ENCODE peak calls at places on chromosome 13, in five cellular contexts. Q, X, D, E and I are unnamed samples.

GRCh38 chr13:102504002-102504401 is 92.8 kb upstream of the TPP2 start:
- DNase-seq in Q (no peak), X (no peak), D (no peak), E (no peak), I (no peak)

GRCh38 chr13:95604534-95604915 is 40.0 kb downstream of the DZIP1 start:
- DNase-seq in Q (no peak), X (no peak), D (no peak), E (no peak), I (no peak)

GRCh38 chr13:21033866-21034601 is 27.4 kb downstream of the LATS2 start:
- DNase-seq in Q (no peak), X (no peak), D (peak; percentile 53), E (no peak), I (no peak)

GRCh38 chr13:36000028-36000427 is 131.2 kb downstream of the DCLK1 start:
- DNase-seq in Q (no peak), X (no peak), D (no peak), E (no peak), I (no peak)

GRCh38 chr13:60922526-60923231 is 493.0 kb downstream of the PCDH20 start:
- DNase-seq in Q (no peak), X (no peak), D (no peak), E (no peak), I (no peak)

GRCh38 chr13:104571161-104571889 is 1505.1 kb upstream of the SLC10A2 start:
- DNase-seq in Q (peak; percentile 85), X (no peak), D (peak; percentile 95), E (peak; percentile 28), I (no peak)

GRCh38 chr13:50224534-50224933 is 209.3 kb downstream of the KCNRG start:
- DNase-seq in Q (peak; percentile 31), X (peak; percentile 55), D (peak; percentile 24), E (no peak), I (no peak)

GRCh38 chr13:81488021-81488420 is 1147.1 kb upstream of the SPRY2 start:
- DNase-seq in Q (peak; percentile 34), X (no peak), D (no peak), E (no peak), I (no peak)

GRCh38 chr13:20349564-20350379 is 117.7 kb upstream of the GJB6 start:
- DNase-seq in Q (no peak), X (no peak), D (no peak), E (peak; percentile 60), I (no peak)

GRCh38 chr13:91627952-91628739 is 229.7 kb downstream of the GPC5 start:
- DNase-seq in Q (no peak), X (no peak), D (no peak), E (no peak), I (no peak)

GRCh38 chr13:43229506-43229905 is 206.1 kb downstream of the DNAJC15 start:
- DNase-seq in Q (peak; percentile 64), X (no peak), D (peak; percentile 70), E (no peak), I (no peak)

GRCh38 chr13:52353116-52353718 is 52.8 kb downstream of the THSD1 start:
- DNase-seq in Q (peak; percentile 49), X (no peak), D (no peak), E (no peak), I (no peak)

GRCh38 chr13:102702965-102703720 is 8.3 kb upstream of the METTL21C start:
- DNase-seq in Q (no peak), X (no peak), D (peak; percentile 48), E (no peak), I (no peak)

GRCh38 chr13:93248627-93249047 is 22.0 kb downstream of the GPC6 start:
- DNase-seq in Q (peak; percentile 76), X (no peak), D (peak; percentile 88), E (no peak), I (no peak)

GRCh38 chr13:33194820-33195692 is 90.5 kb downstream of the STARD13 start:
- DNase-seq in Q (peak; percentile 95), X (peak; percentile 63), D (peak; percentile 97), E (no peak), I (no peak)

GRCh38 chr13:72774019-72774418 is 7.7 kb downstream of the DIS3 start:
- DNase-seq in Q (peak; percentile 35), X (no peak), D (no peak), E (no peak), I (no peak)

GRCh38 chr13:46575843-46576242 is 22.9 kb downstream of the LRCH1 start:
- DNase-seq in Q (peak; percentile 90), X (no peak), D (peak; percentile 71), E (no peak), I (no peak)

GRCh38 chr13:29917573-29918091 is 67.2 kb upstream of the UBL3 start:
- DNase-seq in Q (peak; percentile 25), X (no peak), D (peak; percentile 42), E (no peak), I (no peak)

GRCh38 chr13:42495751-42496150 is 78.2 kb upstream of the TNFSF11 start:
- DNase-seq in Q (no peak), X (no peak), D (no peak), E (no peak), I (no peak)

GRCh38 chr13:59834801-59835200 is 328.9 kb downstream of the DIAPH3 start:
- DNase-seq in Q (peak; percentile 10), X (no peak), D (peak; percentile 71), E (no peak), I (no peak)

GRCh38 chr13:31870511-31870910 is 131.2 kb downstream of the RXFP2 start:
- DNase-seq in Q (peak; percentile 6), X (no peak), D (no peak), E (no peak), I (no peak)

DNA sequence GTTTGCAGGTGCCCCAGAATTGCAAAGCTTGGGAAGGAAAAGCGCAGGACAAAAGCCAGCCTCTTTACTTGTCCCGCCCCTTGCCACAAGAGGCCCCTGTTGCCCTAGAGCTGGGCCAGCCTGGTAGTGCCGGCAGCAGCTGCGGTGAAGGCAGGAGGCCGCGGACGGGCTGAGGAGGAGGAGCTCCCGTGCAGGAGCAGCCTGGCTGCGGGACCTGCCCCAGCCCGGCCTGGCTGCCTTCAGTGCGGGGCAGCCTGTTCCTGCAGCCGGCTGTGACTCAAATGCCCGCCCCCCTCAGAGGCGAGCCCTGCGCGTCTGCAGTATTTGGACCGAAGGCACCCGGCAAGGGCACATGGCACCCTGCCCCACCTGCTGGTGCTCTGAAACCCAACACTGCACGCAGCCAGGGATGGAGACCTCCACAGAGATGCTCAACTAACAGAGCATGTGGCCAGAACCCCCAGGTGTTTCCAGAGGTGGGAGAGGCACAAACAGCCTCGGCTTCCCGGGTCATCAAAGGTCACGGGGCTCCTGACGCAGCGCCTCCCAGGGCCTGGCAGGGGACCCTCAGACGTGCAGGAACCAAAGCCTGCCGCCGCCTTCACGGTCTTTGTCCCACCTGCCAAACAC is 29.7 kb downstream of the NAXD start:
- DNase-seq in Q (peak; percentile 63), X (peak; percentile 65), D (peak; percentile 83), E (peak; percentile 60), I (no peak)
- TF ChIP-seq CTCF in Q (peak; percentile 4), X (peak; percentile 48), D (peak; percentile 66), E (peak; percentile 45), I (no peak)

GRCh38 chr13:49113526-49114286 is 106.4 kb upstream of the MLNR start:
- DNase-seq in Q (peak; percentile 68), X (no peak), D (peak; percentile 72), E (no peak), I (no peak)

GRCh38 chr13:49112782-49113525 is 107.2 kb upstream of the MLNR start:
- DNase-seq in Q (peak; percentile 16), X (no peak), D (no peak), E (no peak), I (no peak)

GRCh38 chr13:49108204-49108603 is 111.9 kb upstream of the MLNR start:
- DNase-seq in Q (no peak), X (no peak), D (no peak), E (no peak), I (no peak)

DNA sequence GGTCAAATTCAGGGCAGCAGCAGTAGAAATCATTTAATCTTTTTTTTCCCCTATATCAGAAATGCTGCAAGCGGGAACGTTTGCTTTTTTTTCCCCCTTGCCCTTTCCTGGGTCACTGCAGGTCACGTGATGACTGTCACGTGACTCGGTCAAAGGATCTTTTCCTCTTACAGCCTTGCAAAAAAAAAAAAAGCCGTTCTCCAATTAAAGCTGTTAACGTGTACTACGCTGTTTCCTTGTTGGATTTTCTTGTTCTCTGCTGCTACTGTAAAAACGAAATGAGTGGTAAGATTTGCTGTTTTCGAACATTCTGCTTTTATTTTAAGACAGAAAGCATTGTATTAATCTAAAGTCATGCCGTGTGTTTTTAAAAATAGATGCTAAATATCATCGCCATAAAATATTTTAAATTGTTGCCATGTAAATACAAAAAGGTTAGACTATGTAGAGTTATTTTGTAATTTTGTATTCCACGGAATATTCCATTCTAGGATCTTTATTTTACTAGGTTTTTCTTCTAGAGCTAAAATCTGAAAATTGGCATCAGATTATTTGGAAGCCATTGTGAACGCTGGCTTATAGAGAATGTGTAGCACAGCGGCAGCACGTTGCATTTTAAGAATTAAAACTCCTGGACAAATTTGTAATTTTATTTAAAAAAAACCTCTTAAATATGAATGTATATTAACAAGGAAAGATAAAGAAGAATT is 109.9 kb upstream of the MLNR start:
- DNase-seq in Q (peak; percentile 95), X (peak; percentile 54), D (peak; percentile 90), E (peak; percentile 82), I (peak; percentile 55)
- TF ChIP-seq CTCF in Q (no peak), X (no peak), D (no peak), E (no peak), I (no peak)

DNA sequence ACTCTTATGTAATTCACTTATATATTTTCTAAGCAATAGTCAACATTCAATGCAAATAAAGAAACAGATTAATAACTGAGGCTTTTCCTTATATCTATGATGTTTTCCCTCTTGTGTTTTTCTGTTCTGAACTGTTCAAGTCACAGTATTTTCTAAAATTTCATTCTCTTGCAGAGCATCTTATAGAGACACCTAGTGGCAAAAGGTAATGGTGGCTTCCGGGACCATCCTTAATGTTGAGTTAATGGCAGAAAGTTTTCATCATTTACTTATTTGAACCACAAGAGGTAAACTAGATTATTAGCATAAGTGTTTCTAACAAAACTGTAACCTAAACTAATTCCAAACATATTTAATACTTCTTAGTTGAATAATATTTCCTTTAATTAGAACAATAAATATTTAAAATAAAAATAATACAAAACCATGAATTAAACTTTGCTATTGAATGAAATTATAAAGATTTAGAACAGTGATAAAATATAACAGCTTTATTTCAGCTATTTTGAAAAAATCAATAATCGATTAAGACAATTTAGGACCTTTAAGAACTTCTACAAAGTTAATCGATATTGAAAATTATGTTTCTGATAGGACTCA is 1.7 kb upstream of the SLITRK5 start:
- DNase-seq in Q (peak; percentile 20), X (peak; percentile 19), D (peak; percentile 70), E (no peak), I (no peak)
- TF ChIP-seq CTCF in Q (peak; percentile 53), X (peak; percentile 55), D (peak; percentile 83), E (no peak), I (peak; percentile 86)

DNA sequence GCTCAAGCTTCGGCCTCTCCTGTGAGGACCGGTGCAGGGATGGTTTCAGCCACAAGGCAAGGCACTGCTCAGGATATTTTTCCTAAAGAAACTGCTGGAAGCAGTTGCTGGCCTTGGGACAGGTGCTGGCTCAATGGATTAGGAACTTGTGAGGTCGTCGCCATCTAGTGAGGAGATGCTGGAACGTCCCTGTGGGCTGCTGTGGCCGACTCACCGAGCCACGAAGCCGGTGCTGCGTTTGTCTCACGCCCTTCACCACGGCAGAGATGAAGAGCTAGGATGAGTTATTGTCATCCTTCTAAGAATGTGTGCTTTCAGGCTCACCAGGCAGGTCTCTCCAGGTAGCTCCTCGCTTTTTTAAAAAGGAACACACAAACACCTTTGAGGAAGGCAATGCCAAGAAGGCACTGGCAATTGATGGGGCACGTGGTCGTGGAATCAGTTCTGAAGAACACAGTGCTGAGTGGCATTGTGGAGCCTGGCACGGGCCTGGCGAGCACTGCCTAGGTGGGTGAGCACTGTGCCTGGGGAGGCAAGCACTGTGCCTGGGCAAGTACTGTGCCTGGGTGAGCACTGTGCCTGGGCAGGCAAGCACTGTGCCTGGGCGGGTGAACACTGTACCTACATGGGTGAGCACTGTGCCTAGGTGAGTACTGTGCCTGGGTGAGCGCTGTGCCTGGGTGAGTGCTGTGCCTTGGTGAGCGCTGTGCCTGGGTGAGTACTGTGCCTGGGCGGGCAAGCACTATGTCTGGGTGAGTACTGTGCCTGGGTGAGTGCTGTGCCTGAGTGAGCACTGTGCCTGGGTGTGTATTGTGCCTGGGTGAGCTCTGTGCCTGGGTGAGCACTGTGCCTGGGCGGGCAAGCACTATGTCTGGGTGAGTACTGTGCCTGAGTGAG is 140.4 kb downstream of the TEX29 start:
- DNase-seq in Q (peak; percentile 43), X (no peak), D (peak; percentile 15), E (peak; percentile 26), I (no peak)
- TF ChIP-seq CTCF in Q (peak; percentile 56), X (peak; percentile 25), D (peak; percentile 33), E (peak; percentile 38), I (peak; percentile 34)